ENCODE peak calls at places on chromosomes 12 and 14, in eight cellular contexts. Z is lung; E is CD8-positive, alpha-beta T cell; Q is HTR-8/SVneo; K is IMR-90; C is activated T-helper 1 cell treated with anti-CD3 and anti-CD28 coated beads, Interleukin-2, amount 50 U/mL, for 16 hours; B is astrocyte of the spinal cord; L is A673. I is an unnamed sample.

GRCh38 chr12:132446535-132447326 is 43.2 kb upstream of the FBRSL1 start:
- DNase-seq in Z (no peak), E (no peak), Q (no peak), K (no peak), C (no peak), B (no peak), L (no peak), I (no peak)

GRCh38 chr12:108592033-108592909 is 5.6 kb downstream of the TMEM119 start:
- DNase-seq in Z (no peak), E (no peak), Q (no peak), K (no peak), C (no peak), B (no peak), L (no peak), I (no peak)

GRCh38 chr12:13661005-13661887 is 320.2 kb downstream of the GRIN2B start:
- DNase-seq in Z (peak), E (no peak), Q (no peak), K (peak), C (no peak), B (peak), L (peak), I (peak)

GRCh38 chr12:47022296-47022695 is 57.1 kb upstream of the PCED1B start:
- DNase-seq in Z (no peak), E (no peak), Q (peak), K (peak), C (no peak), B (peak), L (peak), I (peak)

GRCh38 chr14:60097974-60098373 is 6.3 kb downstream of the PCNX4 start:
- DNase-seq in Z (no peak), E (no peak), Q (no peak), K (no peak), C (no peak), B (no peak), L (no peak), I (no peak)

GRCh38 chr12:123041811-123042655 is 61.6 kb downstream of the ARL6IP4 start:
- DNase-seq in Z (no peak), E (no peak), Q (no peak), K (peak), C (no peak), B (peak), L (no peak), I (no peak)

GRCh38 chr12:95118138-95118787 is 44.8 kb upstream of the NR2C1 start:
- DNase-seq in Z (no peak), E (no peak), Q (peak), K (peak), C (no peak), B (peak), L (peak), I (no peak)

GRCh38 chr14:106586098-106586704 is 1059.8 kb downstream of the TMEM121 start:
- DNase-seq in Z (no peak), E (peak), Q (no peak), K (no peak), C (peak), B (no peak), L (peak), I (no peak)

GRCh38 chr14:78455896-78456435 is 285.8 kb downstream of the NRXN3 start:
- DNase-seq in Z (no peak), E (no peak), Q (no peak), K (no peak), C (no peak), B (no peak), L (no peak), I (no peak)

I was measured in COLO829.